ENCODE peak calls at places on chromosome 5, in ten cellular contexts. F, P, L, K, Y, G, R, O, A and Z are unnamed samples.

GRCh38 chr5:158715592-158715991 is 384.1 kb downstream of the EBF1 start:
- ATAC-seq in A (no peak), K (no peak), Y (peak; percentile 73), P (no peak), L (no peak), O (no peak), R (no peak), F (no peak), G (no peak), Z (no peak)

GRCh38 chr5:92945630-92946097 is 635.4 kb downstream of the NR2F1-AS1 start:
- ATAC-seq in R (no peak), F (no peak), K (no peak), L (no peak), Y (peak; percentile 75), P (no peak), O (peak; percentile 97), G (no peak), A (no peak), Z (no peak)

GRCh38 chr5:130687085-130687733 is 477.8 kb downstream of the HINT1 start:
- ATAC-seq in K (no peak), F (peak; percentile 36), G (no peak), Y (no peak), R (no peak), O (no peak), L (no peak), P (no peak), A (no peak), Z (no peak)

GRCh38 chr5:180136661-180137381 is 65.3 kb upstream of the RNF130 start:
- ATAC-seq in P (no peak), K (no peak), F (no peak), G (peak; percentile 29), O (no peak), L (no peak), R (no peak), A (no peak), Y (no peak), Z (no peak)

GRCh38 chr5:28451478-28451877 is 1413.1 kb upstream of the CDH9 start:
- ATAC-seq in F (no peak), A (peak; percentile 68), L (no peak), Y (no peak), K (no peak), P (no peak), G (no peak), R (no peak), O (no peak), Z (no peak)

GRCh38 chr5:177134653-177135225 is 1.2 kb downstream of the NSD1 start:
- ATAC-seq in L (peak; percentile 0), K (no peak), A (no peak), R (no peak), O (no peak), G (no peak), P (no peak), Y (no peak), F (no peak), Z (no peak)

GRCh38 chr5:158543539-158544387 is 556.0 kb downstream of the EBF1 start:
- ATAC-seq in L (no peak), O (no peak), A (no peak), R (no peak), P (no peak), K (no peak), Y (peak; percentile 94), F (peak; percentile 55), G (no peak), Z (peak; percentile 66)

GRCh38 chr5:38724301-38725030 is 121.3 kb upstream of the OSMR start:
- ATAC-seq in O (no peak), Y (no peak), R (no peak), K (no peak), A (no peak), P (peak; percentile 31), G (no peak), F (no peak), L (peak; percentile 45), Z (no peak)

GRCh38 chr5:89711526-89711925 is 698.0 kb downstream of the CETN3 start:
- ATAC-seq in G (no peak), P (no peak), O (no peak), L (no peak), F (no peak), R (no peak), Y (no peak), A (no peak), K (no peak), Z (no peak)

GRCh38 chr5:17359451-17359965 is 138.5 kb upstream of the TAF11L2 start:
- ATAC-seq in Y (peak; percentile 43), R (no peak), K (no peak), P (no peak), A (no peak), F (no peak), L (peak; percentile 85), G (no peak), O (no peak), Z (no peak)

GRCh38 chr5:109454726-109455505 is 45.1 kb upstream of the PJA2 start:
- ATAC-seq in F (no peak), R (no peak), Y (peak; percentile 34), G (no peak), P (no peak), A (peak; percentile 45), K (no peak), L (no peak), O (no peak), Z (peak; percentile 61)

GRCh38 chr5:96133337-96134094 is 171.9 kb upstream of the ELL2 start:
- ATAC-seq in G (no peak), L (no peak), A (no peak), Y (no peak), F (no peak), K (no peak), R (no peak), P (no peak), O (no peak), Z (no peak)

GRCh38 chr5:77418601-77419591 is 73.2 kb downstream of the WDR41 start:
- ATAC-seq in K (no peak), P (no peak), F (no peak), L (peak; percentile 70), O (peak; percentile 63), R (no peak), Y (peak; percentile 94), G (no peak), A (peak; percentile 29), Z (no peak)

GRCh38 chr5:112762113-112762810 is 24.6 kb downstream of the APC start:
- ATAC-seq in P (no peak), Y (peak; percentile 39), A (peak; percentile 89), O (no peak), K (peak; percentile 59), F (no peak), R (no peak), L (peak; percentile 60), G (no peak), Z (no peak)

GRCh38 chr5:159673538-159673937 is 242.7 kb upstream of the ADRA1B start:
- ATAC-seq in L (no peak), F (no peak), P (no peak), O (no peak), R (no peak), Y (no peak), A (no peak), K (no peak), G (no peak), Z (no peak)

GRCh38 chr5:103908327-103909099 is 345.9 kb upstream of the NUDT12 start:
- ATAC-seq in O (no peak), F (no peak), R (no peak), G (no peak), Y (no peak), A (no peak), K (no peak), P (no peak), L (no peak), Z (no peak)
- H3K4me1 ChIP-seq in O (no peaks in the 10 kb centered on the region), F (no peaks in the 10 kb centered on the region), R (no peaks in the 10 kb centered on the region), G (no peaks in the 10 kb centered on the region), Y (no peaks in the 10 kb centered on the region), A (no peaks in the 10 kb centered on the region), K (no peaks in the 10 kb centered on the region), P (no peaks in the 10 kb centered on the region), L (no peaks in the 10 kb centered on the region), Z (no peaks in the 10 kb centered on the region)

GRCh38 chr5:170184737-170185136 is 48.0 kb upstream of the C5orf58 start:
- ATAC-seq in K (no peak), R (no peak), Y (no peak), G (no peak), P (no peak), L (no peak), F (no peak), A (no peak), O (no peak), Z (no peak)
- H3K4me1 ChIP-seq in K (no peaks in the 10 kb centered on the region), R (no peaks in the 10 kb centered on the region), Y (no peaks in the 10 kb centered on the region), G (no peaks in the 10 kb centered on the region), P (no peaks in the 10 kb centered on the region), L (no peaks in the 10 kb centered on the region), F (no peaks in the 10 kb centered on the region), A (peaks cover 4% of the 10 kb centered on the region), O (peaks cover 11% of the 10 kb centered on the region), Z (no peaks in the 10 kb centered on the region)

GRCh38 chr5:74406844-74407243 is 233.7 kb downstream of the ENC1 start:
- ATAC-seq in F (no peak), R (no peak), Y (no peak), L (no peak), K (peak; percentile 58), A (peak; percentile 72), G (no peak), P (peak; percentile 76), O (no peak), Z (no peak)
- H3K4me1 ChIP-seq in F (peaks cover 66% of the 10 kb centered on the region), R (no peaks in the 10 kb centered on the region), Y (no peaks in the 10 kb centered on the region), L (peaks cover 10% of the 10 kb centered on the region), K (peaks cover 8% of the 10 kb centered on the region), A (no peaks in the 10 kb centered on the region), G (no peaks in the 10 kb centered on the region), P (peaks cover 9% of the 10 kb centered on the region), O (peaks cover 61% of the 10 kb centered on the region), Z (no peaks in the 10 kb centered on the region)

GRCh38 chr5:143061161-143061945 is 291.2 kb downstream of the ARHGAP26 start:
- ATAC-seq in O (no peak), Y (no peak), K (no peak), G (no peak), L (peak; percentile 94), R (no peak), P (no peak), A (no peak), F (no peak), Z (peak; percentile 38)

GRCh38 chr5:143060018-143060417 is 289.8 kb downstream of the ARHGAP26 start:
- ATAC-seq in L (no peak), K (no peak), F (no peak), P (no peak), R (no peak), O (no peak), G (no peak), Y (peak; percentile 35), A (no peak), Z (no peak)

GRCh38 chr5:143056792-143057579 is 286.8 kb downstream of the ARHGAP26 start:
- ATAC-seq in L (no peak), A (no peak), O (no peak), G (no peak), R (no peak), P (no peak), K (no peak), Y (no peak), F (peak; percentile 90), Z (peak; percentile 51)

GRCh38 chr5:143057580-143057999 is 287.4 kb downstream of the ARHGAP26 start:
- ATAC-seq in O (no peak), L (no peak), A (peak; percentile 32), K (no peak), Y (no peak), R (no peak), F (peak; percentile 76), G (no peak), P (peak; percentile 36), Z (peak; percentile 80)

DNA sequence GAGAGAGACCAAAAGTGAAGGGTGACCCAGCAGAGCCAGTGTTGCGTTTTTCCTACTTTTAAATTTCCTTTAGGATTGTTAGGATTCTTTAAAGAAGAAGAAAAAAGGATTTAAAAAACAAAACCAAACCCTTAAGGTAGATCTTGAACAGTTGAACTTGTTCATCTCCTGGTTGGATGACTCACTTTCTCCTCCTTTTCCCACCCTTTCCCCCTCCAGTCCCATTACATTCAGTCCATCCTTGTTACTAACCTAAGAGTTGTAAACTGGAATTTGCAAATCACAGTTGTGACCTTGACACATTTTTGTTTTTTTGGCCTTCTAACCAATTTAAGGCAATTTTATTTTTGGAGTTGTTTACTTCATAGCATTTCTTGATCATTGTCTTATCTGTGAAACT is 289.2 kb downstream of the ARHGAP26 start:
- ATAC-seq in L (no peak), A (no peak), G (no peak), R (no peak), P (no peak), Y (no peak), K (no peak), F (no peak), O (no peak), Z (no peak)
- H3K4me1 ChIP-seq in L (peaks cover 65% of the 10 kb centered on the region), A (peaks cover 58% of the 10 kb centered on the region), G (no peaks in the 10 kb centered on the region), R (peaks cover 3% of the 10 kb centered on the region), P (peaks cover 16% of the 10 kb centered on the region), Y (no peaks in the 10 kb centered on the region), K (peaks cover 11% of the 10 kb centered on the region), F (peaks cover 97% of the 10 kb centered on the region), O (no peaks in the 10 kb centered on the region), Z (peaks cover 11% of the 10 kb centered on the region)